ENCODE peak calls at places on chromosomes 1 and 21, in ten cellular contexts. R is body of pancreas, X is sigmoid colon, J is BJ, B is cardiac muscle cell, A is fibroblast of the aortic adventitia, U is heart left ventricle, Z is AG04450, F is heart right ventricle, W is NB4. L is an unnamed sample.
A peak's percentile ranks its signal among the peaks of the same experiment; 100 is the strongest.

GRCh38 chr1:106831511-106831910 is 225.0 kb upstream of the PRMT6 start:
- DNase-seq in R (no peak), X (no peak), J (no peak), B (no peak), A (peak; percentile 4), U (no peak), Z (no peak), F (no peak), W (no peak), L (no peak)

GRCh38 chr1:198681247-198681646 is 42.4 kb downstream of the PTPRC start:
- DNase-seq in R (no peak), X (no peak), J (no peak), B (no peak), A (no peak), U (no peak), Z (no peak), F (no peak), W (peak; percentile 68), L (no peak)

GRCh38 chr1:82899017-82899416 is 1098.3 kb downstream of the ADGRL2 start:
- DNase-seq in R (no peak), X (no peak), J (no peak), B (no peak), A (no peak), U (no peak), Z (no peak), F (no peak), W (no peak), L (no peak)

GRCh38 chr1:55079651-55080050 is 40.3 kb downstream of the PCSK9 start:
- DNase-seq in R (no peak), X (no peak), J (no peak), B (no peak), A (no peak), U (no peak), Z (no peak), F (no peak), W (no peak), L (no peak)

GRCh38 chr21:45074048-45074817 is at the start of gene ADARB1:
- DNase-seq in R (peak; percentile 68), X (peak; percentile 76), J (no peak), B (peak; percentile 85), A (peak; percentile 38), U (peak; percentile 76), Z (no peak), F (peak; percentile 78), W (peak; percentile 70), L (no peak)

GRCh38 chr1:157691285-157691920 is 9.2 kb downstream of the FCRL3 start:
- DNase-seq in R (no peak), X (no peak), J (no peak), B (peak; percentile 35), A (peak; percentile 20), U (no peak), Z (no peak), F (no peak), W (peak; percentile 54), L (peak; percentile 4)

GRCh38 chr1:12174789-12175455 is 8.1 kb downstream of the TNFRSF1B start:
- DNase-seq in R (no peak), X (peak; percentile 81), J (no peak), B (peak; percentile 30), A (no peak), U (peak; percentile 88), Z (no peak), F (peak; percentile 86), W (no peak), L (no peak)

GRCh38 chr1:92961896-92962752 is 862 bp upstream of the DIPK1A start:
- DNase-seq in R (peak; percentile 32), X (peak; percentile 67), J (peak; percentile 66), B (peak; percentile 34), A (peak; percentile 79), U (peak; percentile 37), Z (no peak), F (peak; percentile 28), W (peak; percentile 42), L (no peak)

GRCh38 chr1:2504224-2504948 is 22.0 kb downstream of the PANK4 start:
- DNase-seq in R (no peak), X (no peak), J (no peak), B (no peak), A (no peak), U (no peak), Z (no peak), F (no peak), W (no peak), L (no peak)

GRCh38 chr1:2502661-2503553 is 23.5 kb downstream of the PANK4 start:
- DNase-seq in R (no peak), X (no peak), J (no peak), B (no peak), A (no peak), U (no peak), Z (no peak), F (no peak), W (no peak), L (no peak)

GRCh38 chr1:2504949-2505272 is 21.5 kb downstream of the PANK4 start:
- DNase-seq in R (no peak), X (no peak), J (no peak), B (no peak), A (no peak), U (no peak), Z (no peak), F (no peak), W (no peak), L (no peak)

GRCh38 chr1:2502210-2502609 is 24.2 kb downstream of the PANK4 start:
- DNase-seq in R (no peak), X (no peak), J (no peak), B (no peak), A (no peak), U (no peak), Z (no peak), F (no peak), W (no peak), L (no peak)

GRCh38 chr1:2503554-2504223 is 22.7 kb downstream of the PANK4 start:
- DNase-seq in R (no peak), X (no peak), J (no peak), B (no peak), A (no peak), U (no peak), Z (no peak), F (no peak), W (no peak), L (no peak)
- TF ChIP-seq CTCF in R (no peak), X (no peak), J (no peak), B (no peak), A (no peak), U (no peak), Z (no peak), F (no peak), W (no peak), L (no peak)

GRCh38 chr21:33586927-33587326 is 1.6 kb downstream of the DONSON start:
- DNase-seq in R (no peak), X (no peak), J (no peak), B (no peak), A (no peak), U (no peak), Z (no peak), F (no peak), W (no peak), L (no peak)
- H3K4me3 ChIP-seq in R (no peak overlapping the region), X (no peak overlapping the region), J (no peak overlapping the region), B (no peak overlapping the region), A (peak overlapping the region; percentile 38), U (no peak overlapping the region), Z (peak overlapping the region; percentile 0), F (no peak overlapping the region), W (peak overlapping the region; percentile 72), L (peak overlapping the region; percentile 7)

DNA sequence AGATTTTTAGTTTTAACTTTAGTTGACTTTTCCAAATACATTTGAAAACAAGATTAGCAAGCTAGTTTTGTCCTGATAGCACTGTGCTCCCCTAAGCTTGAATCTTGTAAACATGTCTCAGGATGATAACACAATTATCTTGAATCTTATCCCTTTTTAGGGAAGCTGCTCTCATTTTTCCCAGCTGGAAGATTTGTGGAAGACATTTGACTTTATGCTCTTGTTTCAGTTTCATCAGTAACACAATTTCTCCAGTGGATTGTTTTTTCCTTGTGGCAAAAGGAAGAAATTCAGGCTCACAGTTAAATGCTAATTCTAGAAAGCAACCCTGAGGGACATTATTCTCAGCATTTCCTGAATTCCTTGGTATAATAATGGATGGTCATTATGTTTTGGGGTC is 88.8 kb downstream of the CDC7 start:
- DNase-seq in R (no peak), X (no peak), J (no peak), B (no peak), A (no peak), U (no peak), Z (no peak), F (no peak), W (no peak), L (no peak)
- TF ChIP-seq CTCF in R (no peak), X (peak; percentile 15), J (no peak), B (no peak), A (peak; percentile 30), U (no peak), Z (peak; percentile 25), F (no peak), W (no peak), L (no peak)

GRCh38 chr1:32181563-32181962 is 2.1 kb downstream of the TXLNA start:
- DNase-seq in R (no peak), X (no peak), J (no peak), B (no peak), A (no peak), U (no peak), Z (no peak), F (no peak), W (no peak), L (no peak)

GRCh38 chr1:32179443-32180185 is at the start of gene TXLNA:
- DNase-seq in R (peak; percentile 93), X (peak; percentile 98), J (peak; percentile 51), B (peak; percentile 94), A (peak; percentile 88), U (peak; percentile 96), Z (peak; percentile 68), F (peak; percentile 96), W (peak; percentile 95), L (no peak)

GRCh38 chr1:32180186-32181060 is 948 bp downstream of the TXLNA start:
- DNase-seq in R (peak; percentile 63), X (peak; percentile 84), J (no peak), B (peak; percentile 50), A (peak; percentile 60), U (peak; percentile 71), Z (no peak), F (peak; percentile 63), W (peak; percentile 62), L (no peak)

GRCh38 chr1:32182060-32182459 is 2.6 kb downstream of the TXLNA start:
- DNase-seq in R (no peak), X (peak; percentile 26), J (no peak), B (no peak), A (peak; percentile 53), U (no peak), Z (no peak), F (no peak), W (no peak), L (no peak)

DNA sequence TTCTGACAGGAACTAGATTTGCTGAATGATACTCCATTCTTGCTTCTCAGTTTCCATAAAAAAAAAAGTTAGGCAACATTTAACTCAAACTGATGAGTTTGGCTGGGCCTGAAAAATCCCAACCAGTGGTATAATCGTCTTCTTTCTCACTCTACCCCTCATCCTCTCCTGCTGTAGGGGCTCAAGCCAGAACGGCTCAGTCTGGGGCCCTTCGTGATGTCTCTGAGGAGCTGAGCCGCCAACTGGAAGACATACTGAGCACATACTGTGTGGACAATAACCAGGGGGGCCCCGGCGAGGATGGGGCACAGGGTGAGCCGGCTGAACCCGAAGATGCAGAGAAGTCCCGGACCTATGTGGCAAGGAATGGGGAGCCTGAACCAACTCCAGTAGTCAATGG is 1.6 kb downstream of the TXLNA start:
- DNase-seq in R (no peak), X (no peak), J (no peak), B (no peak), A (no peak), U (no peak), Z (no peak), F (no peak), W (no peak), L (no peak)
- H3K4me3 ChIP-seq in R (no peak overlapping the region), X (peak overlapping the region; percentile 44), J (peak overlapping the region; percentile 66), B (peak overlapping the region; percentile 62), A (peak overlapping the region; percentile 65), U (peak overlapping the region; percentile 74), Z (peak overlapping the region; percentile 81), F (peak overlapping the region; percentile 73), W (peak overlapping the region; percentile 91), L (peak overlapping the region; percentile 71)

L was measured in AG04449.